ENCODE peak calls at places on chromosomes 3 and 15, in four cellular contexts. O, X, T and U are unnamed samples. For H3K4me1, the result is how much of the 10 kb centered on the place peaks cover.

GRCh38 chr3:18988619-18989229 is 159.6 kb upstream of the KCNH8 start:
- DNase-seq in O (no peak), X (peak), T (no peak), U (no peak)

GRCh38 chr3:143814358-143814968 is 33.8 kb downstream of the SLC9A9 start:
- DNase-seq in O (no peak), X (no peak), T (no peak), U (no peak)

GRCh38 chr3:47193871-47194859 is 30.3 kb upstream of the SETD2 start:
- DNase-seq in O (no peak), X (peak), T (no peak), U (no peak)

GRCh38 chr3:149020196-149020838 is 29.0 kb downstream of the GYG1 start:
- DNase-seq in O (no peak), X (peak), T (no peak), U (no peak)

GRCh38 chr3:66938338-66938963 is 59.7 kb upstream of the KBTBD8 start:
- DNase-seq in O (no peak), X (peak), T (no peak), U (peak)

GRCh38 chr15:67105065-67105951 is 39.9 kb downstream of the SMAD3 start:
- DNase-seq in O (no peak), X (peak), T (no peak), U (peak)

GRCh38 chr15:91508633-91509032 is 344.9 kb upstream of the SLCO3A1 start:
- DNase-seq in O (no peak), X (peak), T (no peak), U (no peak)

GRCh38 chr15:48681274-48681840 is 35.8 kb upstream of the FBN1 start:
- DNase-seq in O (no peak), X (peak), T (no peak), U (no peak)

GRCh38 chr3:28915711-28916481 is 365.0 kb upstream of the RBMS3 start:
- DNase-seq in O (peak), X (peak), T (peak), U (peak)

GRCh38 chr3:102078864-102079808 is 229.8 kb downstream of the NFKBIZ start:
- DNase-seq in O (peak), X (no peak), T (no peak), U (peak)

GRCh38 chr3:129934234-129935123 is 40.0 kb upstream of the TRH start:
- DNase-seq in O (no peak), X (peak), T (no peak), U (peak)

GRCh38 chr15:94206463-94207167 is 24.7 kb upstream of the MCTP2 start:
- DNase-seq in O (no peak), X (no peak), T (no peak), U (no peak)

GRCh38 chr3:149610351-149611105 is 47.3 kb downstream of the WWTR1 start:
- DNase-seq in O (no peak), X (no peak), T (peak), U (no peak)

GRCh38 chr3:105516972-105517371 is 150.3 kb downstream of the ALCAM start:
- DNase-seq in O (no peak), X (peak), T (no peak), U (no peak)

GRCh38 chr3:105511031-105511430 is 144.3 kb downstream of the ALCAM start:
- DNase-seq in O (no peak), X (no peak), T (no peak), U (no peak)

GRCh38 chr3:105518201-105518600 is 151.5 kb downstream of the ALCAM start:
- DNase-seq in O (no peak), X (no peak), T (no peak), U (no peak)

GRCh38 chr3:105513042-105513441 is 146.3 kb downstream of the ALCAM start:
- DNase-seq in O (no peak), X (peak), T (no peak), U (no peak)

DNA sequence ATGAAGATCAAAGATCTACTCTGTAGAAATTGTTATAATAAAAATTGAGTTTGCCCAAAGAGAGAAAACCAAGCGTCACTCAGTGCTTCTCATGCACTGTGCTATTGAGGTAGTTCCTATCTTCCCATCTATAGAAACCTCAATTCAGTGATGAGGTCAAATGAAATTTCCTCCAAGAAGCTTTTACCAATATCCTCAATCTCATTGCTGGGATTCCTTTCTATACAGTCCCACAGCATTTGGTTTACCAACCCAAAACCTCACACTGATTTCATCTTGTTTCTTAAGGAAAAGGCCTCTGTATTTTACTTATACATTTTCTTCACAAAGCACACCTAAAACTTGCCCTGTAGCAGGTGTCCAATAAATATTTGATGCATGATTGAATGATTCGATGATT is 147.2 kb downstream of the ALCAM start:
- DNase-seq in O (no peak), X (no peak), T (no peak), U (no peak)
- H3K4me1 ChIP-seq in O (under half), X (under half), T (under half), U (under half)

GRCh38 chr15:89196241-89196640 is 25.1 kb downstream of the RLBP1 start:
- DNase-seq in O (no peak), X (no peak), T (no peak), U (no peak)
- H3K27ac ChIP-seq in O (no peak), X (no peak), T (no peak), U (no peak)

GRCh38 chr15:82043130-82043673 is 2.6 kb downstream of the MEX3B start:
- DNase-seq in O (no peak), X (no peak), T (no peak), U (no peak)
- TF ChIP-seq CTCF in O (no peak), X (no peak), T (no peak), U (no peak)

DNA sequence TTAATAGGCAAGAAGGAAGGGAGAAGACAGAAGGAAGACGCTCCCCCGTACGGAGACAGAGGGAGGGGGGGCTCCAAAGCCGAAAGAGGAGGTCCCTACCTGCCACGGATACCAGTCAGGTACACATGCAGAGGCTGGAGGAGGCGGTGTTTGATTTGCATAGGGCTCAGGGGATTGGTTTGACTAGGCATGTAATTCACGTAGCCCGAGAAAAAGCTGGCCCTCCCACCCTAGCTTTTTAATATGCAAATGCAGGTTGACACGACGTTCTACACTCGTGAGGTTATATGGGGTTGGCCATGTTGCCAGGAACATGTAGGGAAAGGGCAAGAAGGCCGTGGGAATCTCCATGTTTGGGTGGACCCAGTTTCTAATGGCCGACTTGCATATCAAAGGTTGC is 29.8 kb downstream of the ZNF592 start:
- DNase-seq in O (no peak), X (no peak), T (no peak), U (no peak)
- H3K4me1 ChIP-seq in O (under half), X (under half), T (under half), U (under half)

GRCh38 chr15:69459063-69459462 is 6.4 kb downstream of the RPLP1 start:
- DNase-seq in O (no peak), X (no peak), T (no peak), U (no peak)
- H3K27ac ChIP-seq in O (no peak), X (no peak), T (no peak), U (no peak)

DNA sequence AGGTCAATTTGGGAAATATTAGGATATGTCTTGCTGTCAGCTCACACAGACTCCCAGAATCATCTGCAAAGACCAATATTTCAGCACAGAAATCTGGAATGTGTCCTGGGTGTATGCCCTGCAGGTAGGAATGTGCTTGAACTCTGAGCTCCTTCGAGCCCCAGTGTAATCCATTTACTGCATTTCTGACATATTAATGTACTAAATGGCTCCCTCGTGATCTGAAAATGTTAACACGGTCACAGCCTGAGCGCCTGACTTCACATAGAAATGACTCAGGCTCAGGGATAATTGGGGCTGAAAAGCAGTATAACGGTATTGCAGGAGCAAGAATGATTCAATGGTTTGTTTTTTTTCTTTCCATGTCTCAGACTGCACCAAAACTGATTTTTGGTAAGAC is 50.0 kb downstream of the DCLK3 start:
- DNase-seq in O (no peak), X (peak), T (no peak), U (no peak)
- TF ChIP-seq CTCF in O (no peak), X (no peak), T (no peak), U (no peak)

DNA sequence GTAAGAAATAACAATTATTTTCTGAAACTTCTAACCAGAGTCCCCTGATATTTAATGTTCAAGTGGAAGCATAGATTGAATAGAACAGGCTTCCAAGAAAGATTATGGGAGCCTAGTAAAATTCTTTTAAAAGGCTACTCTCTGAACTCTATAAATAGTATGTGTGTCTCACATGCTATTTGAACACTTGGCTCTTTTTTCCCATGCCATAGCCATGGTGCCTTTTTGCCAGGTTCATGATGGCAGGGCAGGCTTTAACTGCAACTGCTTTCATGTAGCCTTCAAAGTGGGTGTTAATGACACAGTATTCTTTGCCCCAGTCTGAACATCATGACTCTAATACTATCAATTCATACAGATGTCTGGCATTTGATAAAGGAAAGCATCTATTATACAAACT is 23.0 kb upstream of the STRIT1 start:
- DNase-seq in O (no peak), X (no peak), T (no peak), U (no peak)
- H3K4me1 ChIP-seq in O (under half), X (under half), T (under half), U (under half)

DNA sequence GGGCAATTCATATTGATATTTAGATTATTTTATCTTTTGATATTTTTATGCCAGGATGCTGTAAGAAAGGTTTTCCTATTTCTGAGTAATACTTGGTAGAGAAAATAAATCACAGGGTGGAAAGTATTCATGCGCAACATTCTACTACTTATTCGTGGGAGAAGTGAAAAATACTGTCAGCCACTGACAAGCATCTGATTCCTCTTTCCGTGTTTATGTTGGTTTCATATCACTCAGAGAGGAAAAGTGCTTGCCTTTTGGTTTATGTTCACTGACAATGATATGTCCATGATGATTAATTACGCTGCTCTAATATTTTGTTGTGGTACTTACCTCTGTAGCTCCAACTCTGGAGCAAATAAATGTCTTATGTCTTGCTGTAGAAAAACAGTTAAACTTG is 429.4 kb downstream of the EDEM1 start:
- DNase-seq in O (no peak), X (no peak), T (no peak), U (no peak)
- H3K27ac ChIP-seq in O (no peak), X (no peak), T (no peak), U (no peak)

GRCh38 chr15:90465930-90466567 is 63.7 kb upstream of the CRTC3 start:
- DNase-seq in O (no peak), X (no peak), T (no peak), U (no peak)

GRCh38 chr15:90459368-90459767 is 70.4 kb upstream of the CRTC3 start:
- DNase-seq in O (no peak), X (peak), T (peak), U (no peak)

GRCh38 chr15:90465140-90465929 is 64.4 kb upstream of the CRTC3 start:
- DNase-seq in O (no peak), X (peak), T (no peak), U (no peak)

GRCh38 chr15:90460142-90460824 is 69.4 kb upstream of the CRTC3 start:
- DNase-seq in O (no peak), X (peak), T (no peak), U (no peak)

DNA sequence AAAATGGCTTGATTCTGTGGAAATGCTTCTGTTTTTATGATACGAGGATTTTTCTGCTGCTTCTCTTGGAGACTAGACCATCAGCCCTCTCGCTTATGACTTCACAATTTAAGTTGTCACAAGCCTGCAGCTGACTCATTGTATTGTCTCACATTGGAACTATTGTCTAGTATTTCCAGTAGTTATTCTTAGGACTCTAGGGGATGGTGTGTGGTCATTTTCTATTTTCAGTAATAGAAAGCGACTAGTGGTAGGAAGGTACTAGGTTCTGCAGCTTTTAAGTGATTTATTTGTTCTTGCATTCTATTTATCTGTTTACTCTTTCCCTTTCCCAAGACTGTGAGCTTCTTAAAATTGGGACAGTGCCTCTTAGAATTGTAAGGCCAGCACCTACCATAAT is 66.3 kb upstream of the CRTC3 start:
- DNase-seq in O (no peak), X (peak), T (peak), U (no peak)
- TF ChIP-seq CTCF in O (no peak), X (no peak), T (no peak), U (no peak)

GRCh38 chr15:90021108-90021507 is 20.0 kb downstream of the ZNF710 start:
- DNase-seq in O (no peak), X (no peak), T (no peak), U (no peak)
- H3K4me1 ChIP-seq in O (half or more), X (under half), T (half or more), U (under half)